ENCODE peak calls at places on chromosomes 4 and X, in six cellular contexts. K is NCI-H510A; E is stimulated activated CD4-positive, alpha-beta T cell treated with anti-CD3 and anti-CD28 coated beads, Interleukin-1b, Interleukin-23, amount 100 ng/mL, for 1 hour; Z is osteocyte; D is GOT3; W is Caki2. C is an unnamed sample.

GRCh38 chr4:85496146-85496849 is 21.3 kb downstream of the ARHGAP24 start:
- DNase-seq in K (no peak), E (no peak), Z (no peak), D (no peak), W (no peak), C (no peak)

GRCh38 chrX:149283853-149284252 is 221.3 kb downstream of the IDS start:
- DNase-seq in K (no peak), E (no peak), Z (no peak), D (no peak), W (no peak), C (no peak)

GRCh38 chr4:82043809-82044137 is 330.0 kb downstream of the HNRNPD start:
- DNase-seq in K (no peak), E (no peak), Z (no peak), D (no peak), W (no peak), C (no peak)

GRCh38 chrX:150409486-150409885 is 46.4 kb downstream of the MAMLD1 start:
- DNase-seq in K (no peak), E (no peak), Z (no peak), D (no peak), W (no peak), C (peak)

GRCh38 chr4:1720163-1720983 is 750 bp downstream of the TMEM129 start:
- DNase-seq in K (peak), E (no peak), Z (no peak), D (no peak), W (peak), C (no peak)

GRCh38 chr4:177405508-177405907 is 36.7 kb downstream of the AGA start:
- DNase-seq in K (no peak), E (no peak), Z (no peak), D (no peak), W (no peak), C (no peak)

GRCh38 chr4:16733509-16733908 is 164.9 kb downstream of the LDB2 start:
- DNase-seq in K (no peak), E (no peak), Z (no peak), D (no peak), W (no peak), C (no peak)

GRCh38 chr4:112900416-112900815 is 149.0 kb upstream of the ANK2 start:
- DNase-seq in K (no peak), E (no peak), Z (no peak), D (no peak), W (no peak), C (no peak)

GRCh38 chr4:8015512-8015911 is 75.9 kb upstream of the AFAP1 start:
- DNase-seq in K (no peak), E (no peak), Z (no peak), D (no peak), W (no peak), C (no peak)

GRCh38 chr4:94000559-94000958 is 172.0 kb downstream of the ATOH1 start:
- DNase-seq in K (no peak), E (no peak), Z (no peak), D (no peak), W (no peak), C (peak)

GRCh38 chr4:8643441-8643840 is 50.9 kb downstream of the CPZ start:
- DNase-seq in K (no peak), E (no peak), Z (no peak), D (no peak), W (no peak), C (no peak)

GRCh38 chrX:154530286-154530685 is 14.3 kb upstream of the FAM3A start:
- DNase-seq in K (no peak), E (no peak), Z (no peak), D (no peak), W (no peak), C (no peak)

GRCh38 chr4:139299536-139299935 is 1.8 kb upstream of the NAA15 start:
- DNase-seq in K (no peak), E (no peak), Z (no peak), D (no peak), W (no peak), C (no peak)

GRCh38 chr4:7985891-7986441 is 46.3 kb upstream of the AFAP1 start:
- DNase-seq in K (no peak), E (no peak), Z (no peak), D (no peak), W (no peak), C (no peak)

GRCh38 chr4:22238742-22239141 is 277.1 kb downstream of the ADGRA3 start:
- DNase-seq in K (no peak), E (no peak), Z (no peak), D (no peak), W (no peak), C (no peak)

GRCh38 chrX:13778916-13779315 is 38.0 kb downstream of the GPM6B start:
- DNase-seq in K (no peak), E (no peak), Z (no peak), D (peak), W (no peak), C (no peak)

GRCh38 chrX:18855919-18856644 is 127.8 kb downstream of the PHKA2 start:
- DNase-seq in K (no peak), E (no peak), Z (no peak), D (no peak), W (no peak), C (no peak)

GRCh38 chr4:108398326-108398725 is 222.1 kb upstream of the RPL34 start:
- DNase-seq in K (no peak), E (no peak), Z (peak), D (no peak), W (no peak), C (no peak)

GRCh38 chr4:29277381-29277780 is 1442.8 kb upstream of the PCDH7 start:
- DNase-seq in K (no peak), E (no peak), Z (no peak), D (no peak), W (no peak), C (no peak)

GRCh38 chr4:3708103-3708510 is 58.1 kb upstream of the ADRA2C start:
- DNase-seq in K (no peak), E (no peak), Z (no peak), D (no peak), W (no peak), C (no peak)

GRCh38 chr4:36255575-36255974 is 11.3 kb upstream of the ARAP2 start:
- DNase-seq in K (no peak), E (no peak), Z (no peak), D (no peak), W (no peak), C (no peak)

GRCh38 chr4:38768968-38769394 is 13.8 kb downstream of the TLR10 start:
- DNase-seq in K (no peak), E (no peak), Z (no peak), D (no peak), W (no peak), C (no peak)

GRCh38 chr4:53055716-53056413 is 193.7 kb downstream of the RASL11B start:
- DNase-seq in K (no peak), E (no peak), Z (no peak), D (no peak), W (no peak), C (no peak)

GRCh38 chr4:185396724-185397402 is at the start of gene ANKRD37:
- DNase-seq in K (peak), E (no peak), Z (no peak), D (no peak), W (no peak), C (no peak)

GRCh38 chrX:118117069-118117405 is 427 bp upstream of the KLHL13 start:
- DNase-seq in K (no peak), E (no peak), Z (no peak), D (no peak), W (no peak), C (no peak)

GRCh38 chrX:132488819-132489255 is at the start of gene MBNL3:
- DNase-seq in K (peak), E (no peak), Z (peak), D (no peak), W (peak), C (no peak)

C was measured in NCI-H187 treated with DMSO at 0.1 percent for 48 hours.